ENCODE peak calls at places on chromosomes 12 and 14, in four cellular contexts. One of them, this sample, is unnamed.

GRCh38 chr12:24200013-24200412 is 250.5 kb upstream of the SOX5 start:
- DNase-seq in NCI-H2081: no peak
- DNase-seq in Daoy: no peak
- DNase-seq in effector memory CD8-positive, alpha-beta T cell: no peak
- DNase-seq in this sample: no peak

GRCh38 chr12:43653917-43654316 is 101.9 kb upstream of the ADAMTS20 start:
- DNase-seq in NCI-H2081: peak
- DNase-seq in Daoy: no peak
- DNase-seq in effector memory CD8-positive, alpha-beta T cell: no peak
- DNase-seq in this sample: no peak

GRCh38 chr12:109893250-109893995 is 6.7 kb upstream of the TCHP start:
- DNase-seq in NCI-H2081: no peak
- DNase-seq in Daoy: no peak
- DNase-seq in effector memory CD8-positive, alpha-beta T cell: no peak
- DNase-seq in this sample: no peak

GRCh38 chr12:19428261-19428660 is 11.0 kb upstream of the AEBP2 start:
- DNase-seq in NCI-H2081: no peak
- DNase-seq in Daoy: no peak
- DNase-seq in effector memory CD8-positive, alpha-beta T cell: no peak
- DNase-seq in this sample: no peak

GRCh38 chr14:95125156-95125555 is 32.2 kb downstream of the DICER1 start:
- DNase-seq in NCI-H2081: no peak
- DNase-seq in Daoy: no peak
- DNase-seq in effector memory CD8-positive, alpha-beta T cell: no peak
- DNase-seq in this sample: no peak

GRCh38 chr12:69688496-69689427 is 10.3 kb downstream of the BEST3 start:
- DNase-seq in NCI-H2081: peak
- DNase-seq in Daoy: peak
- DNase-seq in effector memory CD8-positive, alpha-beta T cell: peak
- DNase-seq in this sample: peak

GRCh38 chr12:25495336-25496097 is 57.6 kb downstream of the LMNTD1 start:
- DNase-seq in NCI-H2081: no peak
- DNase-seq in Daoy: peak
- DNase-seq in effector memory CD8-positive, alpha-beta T cell: no peak
- DNase-seq in this sample: no peak

GRCh38 chr14:72916174-72916573 is 10.1 kb upstream of the DCAF4 start:
- DNase-seq in NCI-H2081: no peak
- DNase-seq in Daoy: peak
- DNase-seq in effector memory CD8-positive, alpha-beta T cell: no peak
- DNase-seq in this sample: no peak

GRCh38 chr12:4107436-4107878 is 166.1 kb upstream of the CCND2 start:
- DNase-seq in NCI-H2081: no peak
- DNase-seq in Daoy: peak
- DNase-seq in effector memory CD8-positive, alpha-beta T cell: peak
- DNase-seq in this sample: no peak

GRCh38 chr14:67428501-67429031 is 16.6 kb upstream of the PLEK2 start:
- DNase-seq in NCI-H2081: no peak
- DNase-seq in Daoy: peak
- DNase-seq in effector memory CD8-positive, alpha-beta T cell: no peak
- DNase-seq in this sample: no peak

GRCh38 chr14:100071545-100071944 is 6.3 kb downstream of the EVL start:
- DNase-seq in NCI-H2081: no peak
- DNase-seq in Daoy: no peak
- DNase-seq in effector memory CD8-positive, alpha-beta T cell: no peak
- DNase-seq in this sample: no peak

GRCh38 chr14:99065551-99065950 is 206.4 kb downstream of the BCL11B start:
- DNase-seq in NCI-H2081: no peak
- DNase-seq in Daoy: no peak
- DNase-seq in effector memory CD8-positive, alpha-beta T cell: no peak
- DNase-seq in this sample: no peak

GRCh38 chr14:31921251-31921650 is 155.9 kb upstream of the ARHGAP5 start:
- DNase-seq in NCI-H2081: no peak
- DNase-seq in Daoy: no peak
- DNase-seq in effector memory CD8-positive, alpha-beta T cell: no peak
- DNase-seq in this sample: no peak

GRCh38 chr14:63933110-63933509 is 80.3 kb downstream of the SYNE2 start:
- DNase-seq in NCI-H2081: no peak
- DNase-seq in Daoy: no peak
- DNase-seq in effector memory CD8-positive, alpha-beta T cell: no peak
- DNase-seq in this sample: no peak

GRCh38 chr14:90608281-90608680 is 207.9 kb downstream of the TTC7B start:
- DNase-seq in NCI-H2081: no peak
- DNase-seq in Daoy: no peak
- DNase-seq in effector memory CD8-positive, alpha-beta T cell: no peak
- DNase-seq in this sample: no peak